ENCODE peak calls at places on chromosomes 2 and 18, in nine cellular contexts. G, H, D, Y, C, U, N, Z and F are unnamed samples. For H3K9me3, the result is how much of the 10 kb centered on the place peaks cover.

GRCh38 chr2:120972286-120972685 is 236.6 kb downstream of the GLI2 start:
- DNase-seq in D (no peak), N (no peak), U (no peak), G (no peak), C (no peak), Y (no peak), Z (no peak), H (no peak), F (no peak)

GRCh38 chr18:11984091-11984490 is 2.8 kb downstream of the IMPA2 start:
- DNase-seq in N (no peak), Y (no peak), Z (no peak), U (no peak), H (peak), D (no peak), G (no peak), C (no peak), F (no peak)

GRCh38 chr18:48061781-48062570 is 131.5 kb upstream of the SMAD2 start:
- DNase-seq in C (no peak), Y (no peak), Z (no peak), G (no peak), D (no peak), H (peak), N (no peak), U (no peak), F (no peak)

GRCh38 chr2:224816816-224817215 is 100.7 kb upstream of the CCDC195 start:
- DNase-seq in C (no peak), N (no peak), H (no peak), G (no peak), U (no peak), D (no peak), Y (peak), Z (no peak), F (no peak)

GRCh38 chr18:58858591-58859468 is 5.8 kb upstream of the ZNF532 start:
- DNase-seq in U (no peak), H (peak), C (no peak), D (no peak), G (no peak), Z (peak), Y (no peak), N (peak), F (peak)

GRCh38 chr2:212901604-212902275 is 249.7 kb downstream of the IKZF2 start:
- DNase-seq in G (no peak), C (no peak), Y (no peak), D (no peak), U (no peak), H (no peak), Z (no peak), N (peak), F (no peak)

GRCh38 chr2:39739386-39739785 is 39.7 kb downstream of the THUMPD2 start:
- DNase-seq in U (no peak), H (no peak), N (no peak), G (no peak), Y (no peak), C (no peak), Z (no peak), D (no peak), F (no peak)

GRCh38 chr2:27152796-27153464 is 4.1 kb downstream of the TCF23 start:
- DNase-seq in Z (no peak), H (peak), U (no peak), Y (no peak), D (no peak), G (no peak), N (peak), C (no peak), F (no peak)

GRCh38 chr2:37720533-37721218 is 49.2 kb upstream of the CDC42EP3 start:
- DNase-seq in N (no peak), C (no peak), U (no peak), Y (no peak), Z (no peak), G (no peak), H (no peak), D (no peak), F (no peak)

GRCh38 chr2:190497428-190497827 is 37.1 kb downstream of the NEMP2 start:
- DNase-seq in Y (no peak), N (no peak), C (no peak), Z (no peak), G (no peak), D (no peak), H (no peak), U (no peak), F (no peak)

GRCh38 chr2:172198908-172199307 is 96.2 kb upstream of the DLX2 start:
- DNase-seq in U (no peak), Z (no peak), N (no peak), D (no peak), Y (no peak), G (no peak), C (no peak), H (no peak), F (no peak)

GRCh38 chr2:64504774-64505720 is 19.1 kb upstream of the AFTPH start:
- DNase-seq in H (no peak), D (no peak), Y (no peak), Z (no peak), C (no peak), N (no peak), U (no peak), G (no peak), F (no peak)

GRCh38 chr18:58180738-58181353 is 136.8 kb downstream of the NEDD4L start:
- DNase-seq in N (peak), D (peak), H (no peak), C (peak), G (no peak), Y (peak), Z (no peak), U (peak), F (peak)

GRCh38 chr2:10788855-10789254 is 23.7 kb downstream of the PDIA6 start:
- DNase-seq in C (no peak), Z (no peak), U (no peak), N (peak), H (no peak), Y (no peak), D (no peak), G (no peak), F (no peak)

GRCh38 chr18:395481-396250 is 104.8 kb downstream of the COLEC12 start:
- DNase-seq in Z (no peak), U (no peak), Y (no peak), C (no peak), G (no peak), D (no peak), N (no peak), H (no peak), F (peak)

GRCh38 chr2:170815746-170816498 is 765 bp upstream of the GAD1 start:
- DNase-seq in H (peak), N (peak), Y (peak), Z (peak), D (peak), C (peak), U (peak), G (peak), F (peak)

GRCh38 chr18:38011446-38011845 is 445.8 kb upstream of the CELF4 start:
- DNase-seq in Z (no peak), D (no peak), N (no peak), G (no peak), C (no peak), H (no peak), Y (no peak), U (no peak), F (no peak)

GRCh38 chr2:105678346-105678745 is 66.4 kb upstream of the NCK2 start:
- DNase-seq in Y (no peak), D (no peak), N (no peak), C (no peak), Z (no peak), H (no peak), U (no peak), G (no peak), F (no peak)

GRCh38 chr2:191625016-191625415 is 52.9 kb upstream of the NABP1 start:
- DNase-seq in U (peak), C (peak), H (no peak), Y (no peak), N (no peak), D (no peak), G (peak), Z (no peak), F (no peak)

GRCh38 chr2:181234429-181235410 is 222.5 kb upstream of the ITGA4 start:
- DNase-seq in U (no peak), Z (no peak), N (no peak), G (no peak), D (peak), C (no peak), Y (no peak), H (no peak), F (no peak)

GRCh38 chr2:56784046-56784445 is 600.3 kb downstream of the CCDC85A start:
- DNase-seq in C (no peak), D (no peak), H (no peak), N (no peak), Z (no peak), G (no peak), Y (no peak), U (no peak), F (no peak)

GRCh38 chr2:39494784-39495251 is 57.7 kb upstream of the MAP4K3 start:
- DNase-seq in Y (peak), C (no peak), H (no peak), Z (no peak), G (no peak), U (no peak), D (no peak), N (no peak), F (peak)

GRCh38 chr18:49514577-49514976 is 27.5 kb upstream of the C18orf32 start:
- DNase-seq in H (no peak), Z (no peak), D (no peak), N (peak), G (no peak), Y (no peak), C (no peak), U (no peak), F (no peak)

GRCh38 chr2:42795871-42796301 is 3.5 kb upstream of the HAAO start:
- DNase-seq in G (no peak), N (no peak), Z (no peak), C (no peak), Y (no peak), D (no peak), U (no peak), H (no peak), F (no peak)

GRCh38 chr2:217289909-217290283 is 430.0 kb upstream of the TNP1 start:
- DNase-seq in N (no peak), U (no peak), H (no peak), Y (no peak), G (no peak), Z (no peak), D (peak), C (no peak), F (no peak)

GRCh38 chr2:241788572-241788971 is 11.9 kb downstream of the GAL3ST2 start:
- DNase-seq in Z (no peak), C (no peak), D (no peak), Y (no peak), U (no peak), N (no peak), G (no peak), H (no peak), F (no peak)

GRCh38 chr2:209525834-209526281 is 102.0 kb downstream of the MAP2 start:
- DNase-seq in Z (no peak), H (no peak), U (no peak), G (no peak), C (no peak), D (no peak), Y (no peak), N (no peak), F (no peak)

GRCh38 chr18:12256946-12257345 is 2.8 kb downstream of the CIDEA start:
- DNase-seq in N (no peak), U (no peak), C (no peak), Z (peak), Y (no peak), H (no peak), D (no peak), G (no peak), F (no peak)

GRCh38 chr2:97918818-97919217 is 76.9 kb downstream of the TMEM131 start:
- DNase-seq in C (no peak), Z (no peak), U (no peak), Y (no peak), N (no peak), G (no peak), H (no peak), D (no peak), F (no peak)

GRCh38 chr2:97924194-97924593 is 71.6 kb downstream of the TMEM131 start:
- DNase-seq in U (no peak), H (no peak), D (no peak), Z (no peak), G (no peak), N (no peak), C (no peak), Y (no peak), F (no peak)

GRCh38 chr2:97914691-97915213 is 81.0 kb downstream of the TMEM131 start:
- DNase-seq in U (no peak), Y (no peak), H (no peak), N (no peak), Z (no peak), G (no peak), C (no peak), D (no peak), F (no peak)

GRCh38 chr2:97919858-97920257 is 75.9 kb downstream of the TMEM131 start:
- DNase-seq in U (no peak), Z (no peak), G (no peak), C (no peak), H (no peak), N (no peak), D (no peak), Y (no peak), F (no peak)
- H3K9me3 ChIP-seq in U (under half), Z (under half), G (under half), C (under half), H (under half), N (under half), D (under half), Y (under half), F (under half)

GRCh38 chr2:1453561-1453960 is 40.3 kb downstream of the TPO start:
- DNase-seq in C (no peak), U (no peak), D (no peak), N (no peak), H (no peak), Y (no peak), Z (no peak), G (no peak), F (no peak)
- H3K9me3 ChIP-seq in C (under half), U (under half), D (under half), N (under half), H (under half), Y (under half), Z (under half), G (under half), F (under half)

DNA sequence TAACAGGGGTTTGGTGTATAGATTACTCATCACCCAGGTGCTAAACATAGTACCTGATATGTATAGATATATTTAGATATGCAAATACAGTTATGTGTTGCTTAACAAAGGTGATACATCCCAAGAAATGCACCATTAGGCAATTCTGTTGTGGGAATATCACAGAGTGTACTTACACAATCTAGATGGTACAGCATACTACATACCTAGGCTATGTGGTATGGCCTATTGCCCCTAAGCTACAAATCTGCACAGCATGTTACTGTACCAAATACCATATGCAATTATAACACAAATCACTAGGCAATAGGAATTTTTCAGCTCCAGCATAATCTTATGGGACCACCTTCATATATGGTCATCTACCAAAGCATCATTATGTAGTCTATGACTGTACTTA is 43.5 kb upstream of the NPAS2 start:
- DNase-seq in G (no peak), Y (no peak), C (no peak), Z (no peak), H (no peak), D (no peak), U (no peak), N (no peak), F (no peak)
- H3K9me3 ChIP-seq in G (under half), Y (under half), C (under half), Z (under half), H (under half), D (under half), U (under half), N (under half), F (under half)

GRCh38 chr18:79732721-79733025 is 53.1 kb downstream of the CTDP1 start:
- DNase-seq in G (no peak), Z (no peak), H (no peak), C (no peak), Y (no peak), N (no peak), U (no peak), D (no peak), F (no peak)

GRCh38 chr18:79735071-79735980 is 55.7 kb downstream of the CTDP1 start:
- DNase-seq in N (no peak), G (peak), H (no peak), Z (no peak), Y (no peak), D (no peak), C (no peak), U (no peak), F (no peak)

GRCh38 chr18:79733996-79734770 is 54.6 kb downstream of the CTDP1 start:
- DNase-seq in C (no peak), U (no peak), Z (no peak), G (peak), D (no peak), H (no peak), Y (no peak), N (no peak), F (no peak)

GRCh38 chr18:79730804-79731203 is 51.2 kb downstream of the CTDP1 start:
- DNase-seq in Y (no peak), H (no peak), C (no peak), Z (no peak), G (no peak), U (no peak), D (no peak), N (no peak), F (no peak)

DNA sequence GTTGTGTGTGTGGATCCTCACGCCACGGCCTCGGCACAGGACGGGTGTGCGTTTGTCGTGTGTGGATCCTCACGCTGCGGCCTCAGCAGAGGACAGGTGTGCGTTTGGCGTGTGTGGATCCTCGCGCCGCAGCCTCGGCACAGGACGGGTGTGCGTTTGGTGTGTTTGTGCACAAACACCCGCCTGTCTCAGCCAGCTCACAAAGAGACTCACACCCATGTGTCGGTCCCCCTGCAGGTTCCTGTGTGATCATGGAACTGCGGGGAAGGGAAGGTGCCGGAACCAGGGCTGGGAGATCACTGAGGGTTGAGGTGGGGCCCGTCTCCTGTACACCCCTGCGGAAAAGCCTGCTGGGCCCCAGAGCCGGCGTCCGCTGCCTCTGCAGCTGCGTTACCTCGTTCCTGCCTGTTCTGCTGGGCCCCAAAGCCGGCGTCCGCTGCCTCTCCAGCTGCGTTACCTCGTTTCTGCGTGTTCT is 53.6 kb downstream of the CTDP1 start:
- DNase-seq in D (no peak), Y (no peak), Z (no peak), N (no peak), H (no peak), U (no peak), C (no peak), G (peak), F (no peak)
- H3K9me3 ChIP-seq in D (under half), Y (under half), Z (under half), N (under half), H (under half), U (under half), C (under half), G (under half), F (under half)

GRCh38 chr18:35303610-35304009 is 13.6 kb upstream of the ZSCAN30 start:
- DNase-seq in C (no peak), N (no peak), H (no peak), Z (no peak), Y (no peak), D (no peak), U (no peak), G (no peak), F (no peak)
- H3K9me3 ChIP-seq in C (half or more), N (under half), H (half or more), Z (under half), Y (half or more), D (under half), U (under half), G (half or more), F (half or more)

GRCh38 chr2:13714466-13714865 is 918.1 kb upstream of the LRATD1 start:
- DNase-seq in D (no peak), U (no peak), H (no peak), C (no peak), Z (no peak), Y (no peak), N (no peak), G (no peak), F (no peak)

DNA sequence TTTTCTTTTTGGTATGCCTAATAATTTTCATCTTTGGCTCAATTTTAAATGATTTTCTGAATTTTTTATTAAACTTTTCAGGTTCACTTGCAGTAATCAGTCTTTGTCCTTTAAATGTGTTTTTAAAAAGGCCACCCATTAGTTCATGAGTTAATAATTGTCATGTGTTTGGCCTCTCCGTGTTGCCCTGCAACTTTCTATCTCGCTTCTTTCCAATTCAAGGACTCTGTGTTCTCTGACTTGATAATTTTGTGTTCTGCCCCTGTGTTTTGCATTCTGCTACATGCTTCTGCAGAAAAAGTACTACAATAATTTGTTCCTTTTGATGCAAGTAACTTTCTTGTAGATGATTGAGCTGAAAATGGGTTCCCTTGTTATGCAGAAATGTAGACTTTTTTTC is 921.4 kb upstream of the LRATD1 start:
- DNase-seq in U (no peak), N (no peak), Z (no peak), G (no peak), Y (no peak), H (no peak), C (no peak), D (no peak), F (no peak)
- H3K9me3 ChIP-seq in U (under half), N (under half), Z (under half), G (under half), Y (under half), H (under half), C (under half), D (under half), F (under half)

GRCh38 chr18:14930076-14930475 is 182.1 kb downstream of the ANKRD30B start:
- DNase-seq in G (no peak), N (no peak), C (no peak), Z (no peak), D (no peak), U (no peak), Y (no peak), H (no peak), F (no peak)
- H3K9me3 ChIP-seq in G (under half), N (under half), C (under half), Z (under half), D (under half), U (under half), Y (under half), H (under half), F (under half)

GRCh38 chr2:239596298-239596697 is 195.5 kb upstream of the HDAC4 start:
- DNase-seq in N (peak), C (no peak), D (no peak), U (no peak), Y (no peak), G (no peak), Z (no peak), H (no peak), F (peak)

GRCh38 chr2:239596792-239597191 is 196.0 kb upstream of the HDAC4 start:
- DNase-seq in D (no peak), Y (no peak), H (peak), U (no peak), C (no peak), N (peak), Z (no peak), G (peak), F (no peak)

GRCh38 chr2:239598732-239599090 is 197.9 kb upstream of the HDAC4 start:
- DNase-seq in C (no peak), Y (no peak), N (no peak), H (peak), Z (no peak), G (no peak), U (no peak), D (no peak), F (no peak)

GRCh38 chr2:239598011-239598731 is 197.4 kb upstream of the HDAC4 start:
- DNase-seq in U (no peak), H (peak), Z (no peak), G (peak), C (no peak), D (no peak), N (no peak), Y (no peak), F (peak)

GRCh38 chr2:239597216-239597615 is 196.4 kb upstream of the HDAC4 start:
- DNase-seq in Z (no peak), G (peak), D (no peak), Y (no peak), C (no peak), N (peak), U (no peak), H (peak), F (peak)
- H3K9me3 ChIP-seq in Z (under half), G (under half), D (under half), Y (under half), C (under half), N (under half), U (under half), H (under half), F (under half)